ENCODE peak calls at places on chromosomes 12 and 14, in four cellular contexts. T is KBM-7; Y is stimulated activated CD4-positive, alpha-beta T cell treated with anti-CD3 and anti-CD28 coated beads, TNF-alpha, amount 100 ng/mL, for 48 hours; C is GM12865. G is an unnamed sample.

GRCh38 chr14:61116369-61116768 is 135.3 kb downstream of the SLC38A6 start:
- DNase-seq in T (no peak), Y (no peak), C (no peak), G (no peak)

GRCh38 chr12:127619869-127620769 is 646.9 kb upstream of the TMEM132C start:
- DNase-seq in T (no peak), Y (no peak), C (no peak), G (no peak)

GRCh38 chr14:72142328-72142727 is 210.1 kb downstream of the RGS6 start:
- DNase-seq in T (no peak), Y (no peak), C (no peak), G (no peak)

GRCh38 chr14:33938131-33938949 is 12.5 kb downstream of the EGLN3 start:
- DNase-seq in T (peak; percentile 70), Y (no peak), C (no peak), G (peak; percentile 75)

GRCh38 chr14:91155626-91156089 is 41.8 kb downstream of the DGLUCY start:
- DNase-seq in T (peak; percentile 14), Y (no peak), C (no peak), G (no peak)

GRCh38 chr12:121468451-121468850 is 68.5 kb downstream of the RNF34 start:
- DNase-seq in T (no peak), Y (no peak), C (no peak), G (no peak)

GRCh38 chr12:63394994-63395393 is 244.0 kb upstream of the AVPR1A start:
- DNase-seq in T (no peak), Y (no peak), C (no peak), G (no peak)

GRCh38 chr14:104878582-104878981 is 13.5 kb downstream of the CEP170B start:
- DNase-seq in T (no peak), Y (no peak), C (no peak), G (peak; percentile 37)

GRCh38 chr12:93601591-93601990 is 29.1 kb downstream of the SOCS2 start:
- DNase-seq in T (no peak), Y (no peak), C (no peak), G (no peak)